ENCODE peak calls at places on chromosomes 4 and X, in nine cellular contexts. X is anterior cingulate cortex, H is epithelial cell of esophagus, D is activated gamma-delta T cell treated with Interleukin-2 at 50 U/mL for 16 hours, R is neural progenitor cell, G is heart left ventricle, O is fibroblast of pulmonary artery, N is GDM1, J is fibroblast of mammary gland. P is an unnamed sample.

GRCh38 chr4:127533028-127533700 is 99.6 kb upstream of the INTU start:
- DNase-seq in J (peak), X (no peak), D (no peak), O (peak), R (no peak), G (peak), H (no peak), N (no peak), P (peak)

GRCh38 chr4:2931765-2932560 is 31.2 kb downstream of the NOP14 start:
- DNase-seq in H (no peak), J (no peak), R (no peak), X (no peak), G (peak), N (peak), D (peak), O (no peak), P (no peak)

GRCh38 chrX:100658936-100659335 is 14.9 kb downstream of the SRPX2 start:
- DNase-seq in J (no peak), N (no peak), X (no peak), H (peak), D (no peak), O (peak), R (no peak), G (no peak), P (no peak)

GRCh38 chr4:88865051-88865450 is 167.4 kb upstream of the NAP1L5 start:
- DNase-seq in G (no peak), D (no peak), J (no peak), H (peak), R (no peak), O (no peak), X (no peak), N (no peak), P (no peak)

GRCh38 chr4:71126719-71127118 is 133.3 kb downstream of the DCK start:
- DNase-seq in X (no peak), O (peak), H (peak), R (no peak), D (no peak), G (no peak), N (no peak), J (peak), P (no peak)

GRCh38 chr4:148444296-148445070 is 2.3 kb upstream of the NR3C2 start:
- DNase-seq in N (no peak), X (peak), G (peak), H (no peak), O (no peak), J (no peak), R (peak), D (peak), P (no peak)

GRCh38 chrX:36867143-36867542 is 141.0 kb upstream of the FAM47C start:
- DNase-seq in X (no peak), G (no peak), J (peak), D (no peak), R (peak), N (no peak), H (peak), O (peak), P (peak)

GRCh38 chr4:115145393-115146160 is 32.2 kb upstream of the NDST4 start:
- DNase-seq in G (no peak), N (no peak), R (no peak), X (no peak), J (no peak), H (no peak), O (no peak), D (no peak), P (peak)

GRCh38 chr4:185671041-185671440 is 135.7 kb upstream of the PDLIM3 start:
- DNase-seq in O (no peak), X (no peak), G (no peak), H (no peak), N (no peak), J (no peak), D (no peak), R (no peak), P (no peak)

GRCh38 chr4:155666701-155667537 is at the start of gene GUCY1A1:
- DNase-seq in D (peak), O (peak), J (no peak), H (peak), N (peak), G (peak), X (peak), R (peak), P (peak)

GRCh38 chr4:76709454-76709853 is 188.5 kb downstream of the SOWAHB start:
- DNase-seq in N (no peak), H (no peak), D (no peak), J (no peak), X (no peak), R (peak), G (no peak), O (no peak), P (no peak)

GRCh38 chr4:8070751-8071718 is 87.6 kb downstream of the ABLIM2 start:
- DNase-seq in J (no peak), G (no peak), X (no peak), N (no peak), R (peak), H (no peak), D (no peak), O (no peak), P (no peak)

GRCh38 chr4:24565054-24565453 is 19.3 kb downstream of the DHX15 start:
- DNase-seq in N (no peak), G (no peak), R (no peak), O (no peak), H (no peak), X (no peak), J (no peak), D (no peak), P (no peak)

GRCh38 chr4:80197132-80197573 is at the start of gene PRDM8:
- DNase-seq in H (peak), D (no peak), G (no peak), N (no peak), R (peak), X (peak), O (peak), J (no peak), P (peak)

GRCh38 chrX:22116585-22117546 is 84.7 kb downstream of the PHEX start:
- DNase-seq in X (no peak), H (no peak), D (no peak), N (no peak), G (no peak), R (no peak), J (no peak), O (no peak), P (no peak)